ENCODE peak calls at places on chromosome 22, in four cellular contexts. One of them, this sample, is unnamed.

GRCh38 chr22:32574957-32575893 is 100.6 kb downstream of the FBXO7 start:
- DNase-seq in H1: no peak
- DNase-seq in tibial artery: no peak
- DNase-seq in bronchial epithelial cell: no peak
- DNase-seq in this sample: no peak

GRCh38 chr22:27785818-27786217 is 15.7 kb downstream of the MN1 start:
- DNase-seq in H1: no peak
- DNase-seq in tibial artery: no peak
- DNase-seq in bronchial epithelial cell: no peak
- DNase-seq in this sample: no peak

GRCh38 chr22:29524440-29525191 is 28.9 kb downstream of the THOC5 start:
- DNase-seq in H1: peak; percentile 56
- DNase-seq in tibial artery: no peak
- DNase-seq in bronchial epithelial cell: peak; percentile 8
- DNase-seq in this sample: peak; percentile 68

GRCh38 chr22:50169181-50169759 is 1.3 kb upstream of the PANX2 start:
- DNase-seq in H1: no peak
- DNase-seq in tibial artery: no peak
- DNase-seq in bronchial epithelial cell: no peak
- DNase-seq in this sample: no peak

GRCh38 chr22:50444663-50445062 is 30.2 kb downstream of the SBF1 start:
- DNase-seq in H1: no peak
- DNase-seq in tibial artery: no peak
- DNase-seq in bronchial epithelial cell: peak; percentile 34
- DNase-seq in this sample: no peak

GRCh38 chr22:48299124-48299523 is 1528.5 kb downstream of the BRD1 start:
- DNase-seq in H1: no peak
- DNase-seq in tibial artery: no peak
- DNase-seq in bronchial epithelial cell: no peak
- DNase-seq in this sample: no peak

GRCh38 chr22:20825624-20826023 is 33.0 kb downstream of the PI4KA start:
- DNase-seq in H1: no peak
- DNase-seq in tibial artery: no peak
- DNase-seq in bronchial epithelial cell: no peak
- DNase-seq in this sample: no peak

GRCh38 chr22:22110548-22111266 is 128.1 kb upstream of the TOP3B start:
- DNase-seq in H1: peak; percentile 62
- DNase-seq in tibial artery: no peak
- DNase-seq in bronchial epithelial cell: peak; percentile 93
- DNase-seq in this sample: peak; percentile 47

GRCh38 chr22:39519681-39520053 is 695 bp upstream of the ATF4 start:
- DNase-seq in H1: no peak
- DNase-seq in tibial artery: peak; percentile 80
- DNase-seq in bronchial epithelial cell: no peak
- DNase-seq in this sample: no peak

GRCh38 chr22:40043793-40044101 is 49.0 kb downstream of the FAM83F start:
- DNase-seq in H1: no peak
- DNase-seq in tibial artery: no peak
- DNase-seq in bronchial epithelial cell: no peak
- DNase-seq in this sample: no peak

GRCh38 chr22:42919199-42919598 is 62.1 kb upstream of the ARFGAP3 start:
- DNase-seq in H1: no peak
- DNase-seq in tibial artery: no peak
- DNase-seq in bronchial epithelial cell: no peak
- DNase-seq in this sample: no peak

GRCh38 chr22:31681625-31682345 is 19.8 kb upstream of the PISD start:
- DNase-seq in H1: no peak
- DNase-seq in tibial artery: peak; percentile 55
- DNase-seq in bronchial epithelial cell: no peak
- DNase-seq in this sample: no peak

GRCh38 chr22:46224044-46224746 is 25.9 kb downstream of the CDPF1 start:
- DNase-seq in H1: no peak
- DNase-seq in tibial artery: no peak
- DNase-seq in bronchial epithelial cell: no peak
- DNase-seq in this sample: no peak

GRCh38 chr22:50563410-50564160 is 866 bp upstream of the SYCE3 start:
- DNase-seq in H1: no peak
- DNase-seq in tibial artery: no peak
- DNase-seq in bronchial epithelial cell: no peak
- DNase-seq in this sample: no peak

GRCh38 chr22:49655168-49655812 is 172.4 kb downstream of the BRD1 start:
- DNase-seq in H1: no peak
- DNase-seq in tibial artery: no peak
- DNase-seq in bronchial epithelial cell: no peak
- DNase-seq in this sample: no peak

GRCh38 chr22:42468841-42469240 is 36.6 kb upstream of the NFAM1 start:
- DNase-seq in H1: no peak
- DNase-seq in tibial artery: no peak
- DNase-seq in bronchial epithelial cell: no peak
- DNase-seq in this sample: no peak

GRCh38 chr22:38832005-38832978 is 11.5 kb downstream of the NPTXR start:
- DNase-seq in H1: no peak
- DNase-seq in tibial artery: peak; percentile 40
- DNase-seq in bronchial epithelial cell: no peak
- DNase-seq in this sample: no peak

GRCh38 chr22:42287174-42287890 is 16.9 kb upstream of the TCF20 start:
- DNase-seq in H1: no peak
- DNase-seq in tibial artery: no peak
- DNase-seq in bronchial epithelial cell: no peak
- DNase-seq in this sample: no peak

GRCh38 chr22:47623740-47624103 is 861.3 kb downstream of the TBC1D22A start:
- DNase-seq in H1: peak; percentile 33
- DNase-seq in tibial artery: peak; percentile 43
- DNase-seq in bronchial epithelial cell: no peak
- DNase-seq in this sample: no peak

GRCh38 chr22:43042101-43042780 is 27.3 kb upstream of the PACSIN2 start:
- DNase-seq in H1: no peak
- DNase-seq in tibial artery: no peak
- DNase-seq in bronchial epithelial cell: no peak
- DNase-seq in this sample: no peak

GRCh38 chr22:17633217-17633997 is 4.9 kb upstream of the ATP6V1E1 start:
- DNase-seq in H1: no peak
- DNase-seq in tibial artery: no peak
- DNase-seq in bronchial epithelial cell: peak; percentile 98
- DNase-seq in this sample: peak; percentile 83

GRCh38 chr22:28375761-28376534 is 303.7 kb downstream of the TTC28 start:
- DNase-seq in H1: no peak
- DNase-seq in tibial artery: no peak
- DNase-seq in bronchial epithelial cell: no peak
- DNase-seq in this sample: no peak

GRCh38 chr22:37999236-37999635 is 14.9 kb upstream of the SOX10 start:
- DNase-seq in H1: no peak
- DNase-seq in tibial artery: no peak
- DNase-seq in bronchial epithelial cell: peak; percentile 74
- DNase-seq in this sample: no peak

GRCh38 chr22:49657275-49657973 is 170.2 kb downstream of the BRD1 start:
- DNase-seq in H1: no peak
- DNase-seq in tibial artery: peak; percentile 76
- DNase-seq in bronchial epithelial cell: no peak
- DNase-seq in this sample: no peak

GRCh38 chr22:45807156-45807915 is 135.7 kb downstream of the ATXN10 start:
- DNase-seq in H1: no peak
- DNase-seq in tibial artery: no peak
- DNase-seq in bronchial epithelial cell: no peak
- DNase-seq in this sample: no peak

GRCh38 chr22:42877158-42877557 is 20.1 kb upstream of the ARFGAP3 start:
- DNase-seq in H1: no peak
- DNase-seq in tibial artery: no peak
- DNase-seq in bronchial epithelial cell: no peak
- DNase-seq in this sample: no peak

GRCh38 chr22:34004058-34004457 is 83.8 kb upstream of the LARGE1 start:
- DNase-seq in H1: no peak
- DNase-seq in tibial artery: no peak
- DNase-seq in bronchial epithelial cell: no peak
- DNase-seq in this sample: no peak

GRCh38 chr22:40326905-40327735 is 19.2 kb upstream of the ADSL start:
- DNase-seq in H1: no peak
- DNase-seq in tibial artery: no peak
- DNase-seq in bronchial epithelial cell: no peak
- DNase-seq in this sample: no peak

GRCh38 chr22:17597217-17597616 is 31.3 kb downstream of the ATP6V1E1 start:
- DNase-seq in H1: no peak
- DNase-seq in tibial artery: no peak
- DNase-seq in bronchial epithelial cell: no peak
- DNase-seq in this sample: peak; percentile 42

GRCh38 chr22:46009730-46010129 is 32.8 kb upstream of the WNT7B start:
- DNase-seq in H1: no peak
- DNase-seq in tibial artery: peak; percentile 66
- DNase-seq in bronchial epithelial cell: no peak
- DNase-seq in this sample: no peak

GRCh38 chr22:42418811-42419243 is 13.4 kb downstream of the NFAM1 start:
- DNase-seq in H1: peak; percentile 43
- DNase-seq in tibial artery: no peak
- DNase-seq in bronchial epithelial cell: peak; percentile 56
- DNase-seq in this sample: no peak

GRCh38 chr22:46115388-46115678 is 35.0 kb upstream of the PPARA start:
- DNase-seq in H1: no peak
- DNase-seq in tibial artery: no peak
- DNase-seq in bronchial epithelial cell: no peak
- DNase-seq in this sample: no peak

GRCh38 chr22:19167106-19167869 is 11.2 kb downstream of the SLC25A1 start:
- DNase-seq in H1: no peak
- DNase-seq in tibial artery: no peak
- DNase-seq in bronchial epithelial cell: peak; percentile 5
- DNase-seq in this sample: no peak

GRCh38 chr22:19164425-19164824 is 14.1 kb downstream of the SLC25A1 start:
- DNase-seq in H1: no peak
- DNase-seq in tibial artery: no peak
- DNase-seq in bronchial epithelial cell: no peak
- DNase-seq in this sample: no peak

GRCh38 chr22:19168088-19168890 is 10.2 kb downstream of the SLC25A1 start:
- DNase-seq in H1: no peak
- DNase-seq in tibial artery: no peak
- DNase-seq in bronchial epithelial cell: no peak
- DNase-seq in this sample: peak; percentile 78

GRCh38 chr22:19169002-19169946 is 9.3 kb downstream of the SLC25A1 start:
- DNase-seq in H1: peak; percentile 68
- DNase-seq in tibial artery: no peak
- DNase-seq in bronchial epithelial cell: no peak
- DNase-seq in this sample: no peak

DNA sequence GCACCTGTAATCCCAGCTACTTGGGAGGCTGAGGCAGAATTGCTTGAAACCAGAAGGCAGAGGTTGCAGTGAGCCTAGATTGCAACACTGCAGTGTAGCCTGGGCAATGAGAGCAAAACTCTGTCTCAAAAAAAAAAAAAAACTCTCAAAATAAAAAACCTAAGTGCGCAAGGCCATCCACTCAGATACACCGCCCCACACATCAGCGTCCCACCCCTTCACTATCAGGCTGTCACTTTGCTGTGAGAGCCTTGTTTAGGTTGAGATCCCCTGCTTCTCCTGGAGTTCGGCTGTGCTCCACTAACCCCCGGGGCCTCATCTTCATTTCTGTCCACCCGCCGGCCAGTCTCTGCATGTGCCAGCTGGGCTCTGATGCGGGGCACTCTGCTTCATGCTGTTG is 12.1 kb downstream of the SLC25A1 start:
- DNase-seq in H1: no peak
- DNase-seq in tibial artery: no peak
- DNase-seq in bronchial epithelial cell: no peak
- DNase-seq in this sample: no peak
- H3K27me3 ChIP-seq in H1: peaks cover 20% of the 10 kb centered on the region
- H3K27me3 ChIP-seq in tibial artery: peaks cover 63% of the 10 kb centered on the region
- H3K27me3 ChIP-seq in bronchial epithelial cell: peaks cover 25% of the 10 kb centered on the region
- H3K27me3 ChIP-seq in this sample: no peaks in the 10 kb centered on the region

DNA sequence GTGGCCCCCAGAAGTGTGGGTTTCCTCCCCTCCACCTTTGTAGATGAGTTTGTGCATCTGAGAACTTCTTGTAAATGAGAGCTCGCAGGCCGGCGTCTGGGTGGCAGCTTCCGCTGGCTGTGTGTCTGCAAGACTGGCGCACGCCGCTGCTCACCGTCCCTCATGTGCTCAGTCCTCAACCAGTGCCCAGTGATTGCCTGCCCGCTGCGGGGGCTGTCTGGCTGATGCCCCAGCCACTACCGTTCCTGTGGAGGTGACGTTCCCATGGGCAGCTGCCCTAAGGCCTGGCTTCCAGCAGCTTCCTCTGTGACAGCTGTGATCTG is 8.8 kb downstream of the TBX1 start:
- DNase-seq in H1: no peak
- DNase-seq in tibial artery: no peak
- DNase-seq in bronchial epithelial cell: no peak
- DNase-seq in this sample: no peak
- H3K27me3 ChIP-seq in H1: peaks cover 54% of the 10 kb centered on the region
- H3K27me3 ChIP-seq in tibial artery: peaks cover 86% of the 10 kb centered on the region
- H3K27me3 ChIP-seq in bronchial epithelial cell: no peaks in the 10 kb centered on the region
- H3K27me3 ChIP-seq in this sample: no peaks in the 10 kb centered on the region

GRCh38 chr22:24055283-24055682 is 44.2 kb downstream of the CABIN1 start:
- DNase-seq in H1: no peak
- DNase-seq in tibial artery: no peak
- DNase-seq in bronchial epithelial cell: no peak
- DNase-seq in this sample: no peak

GRCh38 chr22:24051568-24051967 is 40.5 kb downstream of the CABIN1 start:
- DNase-seq in H1: no peak
- DNase-seq in tibial artery: peak; percentile 76
- DNase-seq in bronchial epithelial cell: no peak
- DNase-seq in this sample: no peak

GRCh38 chr22:24051028-24051427 is 39.9 kb downstream of the CABIN1 start:
- DNase-seq in H1: no peak
- DNase-seq in tibial artery: no peak
- DNase-seq in bronchial epithelial cell: no peak
- DNase-seq in this sample: no peak

GRCh38 chr22:24053481-24054226 is 42.5 kb downstream of the CABIN1 start:
- DNase-seq in H1: no peak
- DNase-seq in tibial artery: no peak
- DNase-seq in bronchial epithelial cell: no peak
- DNase-seq in this sample: no peak

GRCh38 chr22:24054356-24054755 is 43.3 kb downstream of the CABIN1 start:
- DNase-seq in H1: no peak
- DNase-seq in tibial artery: no peak
- DNase-seq in bronchial epithelial cell: no peak
- DNase-seq in this sample: no peak
- H3K27me3 ChIP-seq in H1: no peaks in the 10 kb centered on the region
- H3K27me3 ChIP-seq in tibial artery: no peaks in the 10 kb centered on the region
- H3K27me3 ChIP-seq in bronchial epithelial cell: no peaks in the 10 kb centered on the region
- H3K27me3 ChIP-seq in this sample: no peaks in the 10 kb centered on the region

GRCh38 chr22:44613196-44613595 is 88.8 kb upstream of the PRR5 start:
- DNase-seq in H1: no peak
- DNase-seq in tibial artery: no peak
- DNase-seq in bronchial epithelial cell: no peak
- DNase-seq in this sample: no peak
- H3K27me3 ChIP-seq in H1: no peaks in the 10 kb centered on the region
- H3K27me3 ChIP-seq in tibial artery: peaks cover 36% of the 10 kb centered on the region
- H3K27me3 ChIP-seq in bronchial epithelial cell: no peaks in the 10 kb centered on the region
- H3K27me3 ChIP-seq in this sample: no peaks in the 10 kb centered on the region

This sample was measured in Caco-2.